ENCODE peak calls at places on chromosomes 11 and 22, in eight cellular contexts. B is MCF 10A; D is ovary; I is stimulated activated CD8-positive, alpha-beta memory T cell treated with anti-CD3 and anti-CD28 coated beads, Interleukin-2, amount 100 ng/mL, for 48 hours; H is CD4-positive, alpha-beta T cell; G is activated CD4-positive, alpha-beta T cell treated with anti-CD3 and anti-CD28 coated beads, Interleukin-2, amount 10 ng/mL, durations not matched to agents 7 days and 5 days; N is HCEC 1CT; C is HAP-1. Y is an unnamed sample.

GRCh38 chr11:35404397-35404775 is 15.0 kb downstream of the SLC1A2 start:
- DNase-seq in N (peak), G (no peak), C (peak), B (peak), D (no peak), H (no peak), I (no peak), Y (peak)

GRCh38 chr22:17095538-17095937 is 10.7 kb downstream of the IL17RA start:
- DNase-seq in B (no peak), H (no peak), N (peak), D (no peak), I (no peak), G (no peak), C (peak), Y (no peak)

GRCh38 chr11:47216141-47216798 is 1.5 kb downstream of the DDB2 start:
- DNase-seq in B (peak), N (peak), H (peak), C (peak), I (peak), G (peak), D (peak), Y (peak)

GRCh38 chr11:72773291-72773690 is 20.6 kb downstream of the STARD10 start:
- DNase-seq in I (no peak), B (peak), C (no peak), H (no peak), G (no peak), D (peak), N (peak), Y (peak)

GRCh38 chr11:44096360-44097188 is 1.1 kb downstream of the EXT2 start:
- DNase-seq in C (no peak), D (no peak), H (no peak), N (peak), G (no peak), B (peak), I (no peak), Y (peak)

GRCh38 chr11:17649696-17650600 is 69.4 kb upstream of the MYOD1 start:
- DNase-seq in H (no peak), D (no peak), C (peak), N (peak), I (no peak), G (no peak), B (no peak), Y (peak)

GRCh38 chr11:45409587-45409986 is 123.4 kb upstream of the SYT13 start:
- DNase-seq in I (no peak), G (no peak), D (no peak), B (peak), H (no peak), N (no peak), C (no peak), Y (peak)

GRCh38 chr11:120139316-120140069 is 1.6 kb upstream of the TRIM29 start:
- DNase-seq in C (no peak), G (no peak), D (peak), N (no peak), I (no peak), B (no peak), H (no peak), Y (no peak)

GRCh38 chr11:15897211-15897960 is 459.0 kb downstream of the SOX6 start:
- DNase-seq in G (no peak), I (no peak), N (peak), B (peak), C (no peak), D (no peak), H (no peak), Y (peak)

GRCh38 chr11:11977206-11977938 is 31.1 kb downstream of the DKK3 start:
- DNase-seq in N (peak), D (peak), G (no peak), C (no peak), I (no peak), H (no peak), B (peak), Y (peak)

GRCh38 chr22:32164084-32164894 is 5.2 kb upstream of the C22orf42 start:
- DNase-seq in I (no peak), C (no peak), B (no peak), H (no peak), D (no peak), G (no peak), N (no peak), Y (no peak)

Y was measured in fibroblast of mammary gland.